ENCODE peak calls at places on chromosomes 5 and 9, in six cellular contexts. I is astrocyte, E is adipocyte, L is ovary, N is transverse colon, S is heart right ventricle. T is an unnamed sample. For H3K4me1 and H3K27me3, the result is how much of the 10 kb centered on the place peaks cover.

GRCh38 chr5:141192110-141192725 is at the start of gene PCDHB10:
- DNase-seq in I (no peak), E (peak), L (no peak), N (no peak), S (no peak), T (peak)

GRCh38 chr9:90433398-90433890 is 209.2 kb downstream of the DIRAS2 start:
- DNase-seq in I (peak), E (no peak), L (no peak), N (no peak), S (no peak), T (no peak)

GRCh38 chr9:106753155-106753671 is 109.8 kb upstream of the ZNF462 start:
- DNase-seq in I (no peak), E (no peak), L (no peak), N (no peak), S (no peak), T (peak)

GRCh38 chr5:126805108-126805507 is 28.2 kb downstream of the LMNB1 start:
- DNase-seq in I (peak), E (peak), L (no peak), N (no peak), S (no peak), T (no peak)

GRCh38 chr5:124544366-124545055 is 201.9 kb downstream of the ZNF608 start:
- DNase-seq in I (peak), E (no peak), L (no peak), N (no peak), S (no peak), T (no peak)

GRCh38 chr5:132383261-132383660 is 13.8 kb downstream of the SLC22A5 start:
- DNase-seq in I (no peak), E (no peak), L (no peak), N (no peak), S (no peak), T (no peak)

GRCh38 chr9:69822091-69822750 is 1.6 kb downstream of the CFAP95 start:
- DNase-seq in I (peak), E (peak), L (no peak), N (no peak), S (no peak), T (no peak)

GRCh38 chr9:6897207-6897822 is 139.5 kb downstream of the KDM4C start:
- DNase-seq in I (no peak), E (no peak), L (no peak), N (no peak), S (no peak), T (no peak)

GRCh38 chr5:57338068-57338848 is 144.4 kb downstream of the ACTBL2 start:
- DNase-seq in I (no peak), E (no peak), L (no peak), N (no peak), S (no peak), T (peak)

GRCh38 chr5:65307088-65307487 is 174.6 kb downstream of the ADAMTS6 start:
- DNase-seq in I (peak), E (no peak), L (no peak), N (no peak), S (no peak), T (no peak)

GRCh38 chr9:130339306-130339705 is 73.7 kb downstream of the HMCN2 start:
- DNase-seq in I (no peak), E (no peak), L (no peak), N (no peak), S (no peak), T (no peak)

GRCh38 chr5:112738180-112738560 is 485 bp downstream of the APC start:
- DNase-seq in I (no peak), E (peak), L (no peak), N (no peak), S (no peak), T (peak)

GRCh38 chr9:8114826-8115225 is 315.2 kb upstream of the DMAC1 start:
- DNase-seq in I (no peak), E (no peak), L (no peak), N (no peak), S (no peak), T (no peak)

GRCh38 chr5:114176356-114176755 is 185.5 kb upstream of the KCNN2 start:
- DNase-seq in I (peak), E (peak), L (no peak), N (no peak), S (no peak), T (no peak)

GRCh38 chr9:69759478-69760277 is at the start of gene PTAR1:
- DNase-seq in I (peak), E (peak), L (peak), N (peak), S (peak), T (peak)

GRCh38 chr5:150631326-150631701 is 9.1 kb upstream of the SYNPO start:
- DNase-seq in I (no peak), E (no peak), L (no peak), N (no peak), S (no peak), T (no peak)
- H3K4me1 ChIP-seq in I (under half), E (half or more), L (under half), N (under half), S (half or more), T (under half)

GRCh38 chr5:129852747-129853352 is 51.4 kb upstream of the CHSY3 start:
- DNase-seq in I (peak), E (peak), L (peak), N (peak), S (peak), T (peak)

GRCh38 chr5:129856325-129856724 is 47.9 kb upstream of the CHSY3 start:
- DNase-seq in I (no peak), E (no peak), L (no peak), N (no peak), S (no peak), T (no peak)

GRCh38 chr5:129857124-129857523 is 47.1 kb upstream of the CHSY3 start:
- DNase-seq in I (no peak), E (peak), L (no peak), N (no peak), S (no peak), T (no peak)

GRCh38 chr5:129853588-129853987 is 50.7 kb upstream of the CHSY3 start:
- DNase-seq in I (no peak), E (no peak), L (no peak), N (no peak), S (no peak), T (no peak)

GRCh38 chr5:129858126-129858675 is 46.1 kb upstream of the CHSY3 start:
- DNase-seq in I (no peak), E (no peak), L (no peak), N (no peak), S (no peak), T (no peak)
- H3K27me3 ChIP-seq in I (under half), E (under half), L (under half), N (under half), S (under half), T (under half)

GRCh38 chr9:126531035-126531571 is 82.6 kb upstream of the LMX1B start:
- DNase-seq in I (no peak), E (no peak), L (no peak), N (no peak), S (no peak), T (no peak)

GRCh38 chr9:126527109-126527825 is 86.5 kb upstream of the LMX1B start:
- DNase-seq in I (no peak), E (no peak), L (no peak), N (no peak), S (no peak), T (no peak)

GRCh38 chr9:126528111-126528510 is 85.6 kb upstream of the LMX1B start:
- DNase-seq in I (no peak), E (no peak), L (no peak), N (no peak), S (no peak), T (no peak)

GRCh38 chr9:126526218-126527108 is 87.3 kb upstream of the LMX1B start:
- DNase-seq in I (no peak), E (no peak), L (no peak), N (no peak), S (no peak), T (no peak)

GRCh38 chr9:126528967-126529366 is 84.8 kb upstream of the LMX1B start:
- DNase-seq in I (no peak), E (no peak), L (no peak), N (no peak), S (no peak), T (no peak)
- H3K4me1 ChIP-seq in I (under half), E (under half), L (under half), N (under half), S (under half), T (under half)

GRCh38 chr5:116301110-116301509 is 216.3 kb downstream of the COMMD10 start:
- DNase-seq in I (no peak), E (no peak), L (no peak), N (no peak), S (no peak), T (no peak)
- H3K27me3 ChIP-seq in I (under half), E (under half), L (under half), N (under half), S (under half), T (under half)

T was measured in BE2C.